ENCODE peak calls at places on chromosomes 12 and 14, in nine cellular contexts. F, L, M, C, G, K, S, H and Z are unnamed samples.

GRCh38 chr14:101072945-101073597 is 169.5 kb upstream of the RTL1 start:
- DNase-seq in H (peak), K (peak), G (no peak), C (peak), M (peak), S (peak), F (peak), L (peak), Z (peak)

GRCh38 chr12:4441355-4442330 is 4.0 kb downstream of the FGF6 start:
- DNase-seq in K (peak), M (no peak), C (no peak), G (no peak), F (no peak), S (no peak), H (no peak), L (no peak), Z (no peak)

GRCh38 chr14:97602438-97603117 is 805.4 kb downstream of the VRK1 start:
- DNase-seq in S (peak), G (no peak), M (no peak), F (no peak), K (no peak), H (peak), C (no peak), L (no peak), Z (no peak)

GRCh38 chr14:31858868-31859267 is 218.2 kb upstream of the ARHGAP5 start:
- DNase-seq in S (no peak), H (no peak), F (no peak), C (peak), M (no peak), K (peak), G (no peak), L (no peak), Z (no peak)

GRCh38 chr14:77139540-77140342 is 1.9 kb downstream of the ZDHHC22 start:
- DNase-seq in H (peak), C (no peak), G (no peak), L (peak), M (no peak), K (no peak), S (no peak), F (no peak), Z (no peak)

GRCh38 chr12:103947871-103948555 is 17.7 kb upstream of the TDG start:
- DNase-seq in K (no peak), L (no peak), M (no peak), C (no peak), F (no peak), H (no peak), G (no peak), S (no peak), Z (no peak)

GRCh38 chr12:92496790-92497189 is 206.0 kb upstream of the PLEKHG7 start:
- DNase-seq in M (no peak), S (no peak), H (no peak), G (no peak), L (no peak), C (no peak), K (no peak), F (no peak), Z (no peak)

GRCh38 chr12:64696065-64696741 is 63.0 kb downstream of the GNS start:
- DNase-seq in G (no peak), S (no peak), M (no peak), C (peak), F (no peak), L (peak), K (peak), H (no peak), Z (no peak)

GRCh38 chr12:125186471-125187147 is 121.4 kb downstream of the AACS start:
- DNase-seq in M (no peak), L (no peak), G (no peak), C (no peak), S (no peak), F (no peak), K (no peak), H (no peak), Z (no peak)

GRCh38 chr12:114685869-114686268 is 1.9 kb upstream of the TBX3 start:
- DNase-seq in S (no peak), K (no peak), F (no peak), C (no peak), H (no peak), L (no peak), G (no peak), M (no peak), Z (no peak)

GRCh38 chr14:81716953-81717352 is 183.3 kb upstream of the SEL1L start:
- DNase-seq in C (no peak), L (no peak), M (no peak), F (no peak), G (no peak), K (no peak), S (no peak), H (no peak), Z (no peak)

GRCh38 chr12:105109465-105110212 is 2.1 kb downstream of the WASHC4 start:
- DNase-seq in F (no peak), G (no peak), S (no peak), K (peak), H (no peak), M (no peak), L (no peak), C (peak), Z (no peak)

GRCh38 chr12:17062296-17063061 is 456.5 kb upstream of the LMO3 start:
- DNase-seq in K (no peak), C (no peak), G (no peak), H (no peak), L (no peak), S (no peak), F (no peak), M (no peak), Z (no peak)

GRCh38 chr14:103099081-103099732 is 4.7 kb downstream of the EXOC3L4 start:
- DNase-seq in H (no peak), G (no peak), K (no peak), S (no peak), M (no peak), L (no peak), C (no peak), F (no peak), Z (no peak)

GRCh38 chr12:96204381-96204780 is 10.2 kb downstream of the ELK3 start:
- DNase-seq in F (no peak), K (no peak), G (no peak), L (no peak), H (no peak), M (no peak), S (no peak), C (no peak), Z (no peak)

GRCh38 chr12:52355181-52355580 is 12.1 kb downstream of the KRT85 start:
- DNase-seq in G (no peak), C (no peak), F (no peak), S (no peak), K (no peak), L (no peak), H (no peak), M (no peak), Z (no peak)

GRCh38 chr14:68890173-68890931 is 88.8 kb downstream of the ACTN1 start:
- DNase-seq in S (no peak), G (no peak), C (no peak), L (no peak), M (no peak), K (no peak), H (no peak), F (no peak), Z (no peak)

GRCh38 chr12:66648336-66648735 is 30.5 kb downstream of the GRIP1 start:
- DNase-seq in H (no peak), S (no peak), M (no peak), G (no peak), F (no peak), K (peak), C (peak), L (no peak), Z (no peak)

GRCh38 chr12:3168775-3169221 is 91.6 kb downstream of the TSPAN9 start:
- DNase-seq in C (peak), L (peak), F (no peak), H (no peak), G (no peak), M (peak), S (no peak), K (peak), Z (no peak)

GRCh38 chr12:124609041-124609984 is 41.9 kb upstream of the NCOR2 start:
- DNase-seq in M (no peak), L (peak), C (peak), K (peak), S (peak), F (peak), H (peak), G (peak), Z (no peak)

GRCh38 chr14:26412421-26412820 is 185.4 kb downstream of the NOVA1 start:
- DNase-seq in F (no peak), H (no peak), K (no peak), C (no peak), L (no peak), S (no peak), G (no peak), M (no peak), Z (no peak)

GRCh38 chr14:76829016-76829365 is 2.8 kb downstream of the LRRC74A start:
- DNase-seq in M (no peak), H (no peak), K (no peak), F (no peak), L (no peak), G (peak), C (no peak), S (no peak), Z (no peak)

GRCh38 chr12:108729612-108730336 is 1.5 kb downstream of the CORO1C start:
- DNase-seq in L (no peak), C (peak), M (no peak), F (no peak), G (no peak), S (no peak), K (peak), H (no peak), Z (no peak)
- TF ChIP-seq CTCF in L (no peak), C (no peak), M (no peak), F (no peak), G (no peak), S (no peak), K (no peak), H (no peak), Z (no peak)

GRCh38 chr14:92352158-92352985 is 29.4 kb downstream of the SLC24A4 start:
- DNase-seq in M (no peak), L (peak), C (no peak), F (no peak), S (no peak), H (no peak), K (no peak), G (no peak), Z (no peak)
- TF ChIP-seq CTCF in M (peak), L (peak), C (peak), F (no peak), S (peak), H (no peak), K (peak), G (peak), Z (peak)

GRCh38 chr14:51750542-51750941 is 98.8 kb downstream of the FRMD6 start:
- DNase-seq in K (no peak), G (no peak), F (no peak), L (no peak), H (no peak), S (no peak), C (no peak), M (no peak), Z (no peak)
- TF ChIP-seq CTCF in K (no peak), G (no peak), F (no peak), L (no peak), H (no peak), S (no peak), C (no peak), M (peak), Z (peak)

DNA sequence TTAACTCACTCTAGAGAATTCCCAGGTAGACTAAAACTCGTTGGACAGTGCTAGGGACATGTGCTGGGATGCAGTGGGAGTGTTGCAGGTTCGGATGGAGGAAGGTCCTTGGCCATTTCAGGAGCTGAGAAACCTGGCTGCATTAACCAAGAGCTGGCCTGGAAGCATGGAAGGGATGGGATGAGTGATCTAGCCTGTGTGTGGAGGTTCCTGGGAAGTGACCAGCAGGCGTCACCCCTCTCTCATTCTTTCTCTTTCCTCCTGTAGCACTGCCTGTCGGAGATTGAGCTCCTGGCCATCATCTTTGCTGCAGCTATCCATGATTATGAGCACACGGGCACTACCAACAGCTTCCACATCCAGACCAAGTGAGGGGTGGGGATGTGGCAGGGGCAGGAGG is 15.6 kb downstream of the PPP1R1A start:
- DNase-seq in G (no peak), F (no peak), M (no peak), H (no peak), L (no peak), S (no peak), K (no peak), C (no peak), Z (no peak)
- TF ChIP-seq CTCF in G (no peak), F (no peak), M (no peak), H (no peak), L (no peak), S (no peak), K (no peak), C (no peak), Z (no peak)

DNA sequence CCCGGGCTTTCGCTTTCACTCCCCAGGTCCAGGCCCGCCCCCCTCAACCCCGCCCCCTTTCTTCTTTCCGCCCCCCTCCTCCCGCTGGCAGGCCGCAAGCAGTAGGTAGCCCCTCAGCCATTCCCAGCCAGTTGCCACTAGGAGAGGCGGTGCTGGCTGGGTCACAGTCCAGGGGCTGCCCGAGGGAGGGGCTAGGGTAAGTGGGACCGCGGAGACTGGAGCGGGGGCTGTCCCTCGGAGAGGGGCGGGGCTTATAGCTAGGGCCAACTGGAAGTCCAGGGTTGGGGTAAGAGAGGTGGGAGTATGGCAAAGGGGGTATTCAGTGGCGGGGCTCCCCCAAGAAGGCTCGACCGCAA is 190 bp upstream of the PSME2 start:
- DNase-seq in C (peak), F (peak), H (peak), S (peak), G (peak), K (peak), L (peak), M (peak), Z (peak)
- TF ChIP-seq CTCF in C (no peak), F (no peak), H (no peak), S (no peak), G (no peak), K (no peak), L (no peak), M (no peak), Z (peak)

GRCh38 chr12:78390920-78391319 is 473.7 kb upstream of the SYT1 start:
- DNase-seq in C (no peak), M (no peak), S (no peak), G (no peak), K (no peak), F (no peak), H (no peak), L (no peak), Z (no peak)

GRCh38 chr12:78387721-78388120 is 476.9 kb upstream of the SYT1 start:
- DNase-seq in M (no peak), L (no peak), H (no peak), C (no peak), F (no peak), G (no peak), K (no peak), S (no peak), Z (no peak)

GRCh38 chr12:78386871-78387270 is 477.7 kb upstream of the SYT1 start:
- DNase-seq in M (no peak), H (no peak), K (no peak), L (no peak), C (no peak), F (no peak), S (no peak), G (no peak), Z (no peak)

GRCh38 chr12:78385541-78385940 is 479.0 kb upstream of the SYT1 start:
- DNase-seq in F (no peak), G (no peak), K (no peak), C (peak), L (no peak), H (no peak), S (no peak), M (no peak), Z (no peak)

GRCh38 chr12:78388461-78388860 is 476.1 kb upstream of the SYT1 start:
- DNase-seq in H (no peak), F (no peak), M (no peak), K (no peak), C (no peak), L (no peak), G (no peak), S (no peak), Z (no peak)
- TF ChIP-seq CTCF in H (no peak), F (no peak), M (no peak), K (no peak), C (no peak), L (no peak), G (no peak), S (no peak), Z (no peak)